ENCODE peak calls at places on chromosomes 6 and 20, in eight cellular contexts. P is DND-41, M is bronchial epithelial cell, B is uterus, K is cardiac muscle cell, S is sigmoid colon, L is heart left ventricle, F is brain microvascular endothelial cell. T is an unnamed sample.

GRCh38 chr6:157675859-157676640 is 147.0 kb upstream of the SNX9 start:
- DNase-seq in S (peak; percentile 51), M (no peak), F (no peak), B (no peak), K (no peak), L (no peak), P (no peak), T (no peak)

GRCh38 chr6:24809728-24810127 is 11.0 kb upstream of the ARMH2 start:
- DNase-seq in P (no peak), K (no peak), B (no peak), L (no peak), S (no peak), M (no peak), F (no peak), T (no peak)

GRCh38 chr20:8335059-8335458 is 203.0 kb downstream of the PLCB1 start:
- DNase-seq in S (no peak), B (no peak), P (no peak), L (no peak), M (no peak), K (no peak), F (no peak), T (no peak)

GRCh38 chr6:120872262-120872578 is 462.1 kb downstream of the TBC1D32 start:
- DNase-seq in F (no peak), P (no peak), L (no peak), K (no peak), M (no peak), B (no peak), S (no peak), T (no peak)

GRCh38 chr6:74932214-74932923 is 273.5 kb downstream of the COL12A1 start:
- DNase-seq in K (peak; percentile 18), F (no peak), P (no peak), S (no peak), M (no peak), L (no peak), B (no peak), T (no peak)

GRCh38 chr20:32918296-32918695 is 59.6 kb downstream of the EFCAB8 start:
- DNase-seq in M (no peak), B (no peak), K (no peak), L (no peak), S (no peak), F (no peak), P (no peak), T (no peak)

GRCh38 chr20:33460711-33461110 is 17.1 kb upstream of the SNTA1 start:
- DNase-seq in M (peak; percentile 38), S (no peak), F (no peak), L (no peak), P (no peak), B (no peak), K (no peak), T (no peak)

GRCh38 chr6:161168281-161168891 is 105.5 kb downstream of the AGPAT4 start:
- DNase-seq in S (no peak), L (no peak), F (peak; percentile 100), K (peak; percentile 83), P (no peak), B (peak; percentile 43), M (peak; percentile 98), T (peak; percentile 91)

GRCh38 chr6:37578104-37578503 is 78.4 kb upstream of the CCDC167 start:
- DNase-seq in B (no peak), M (no peak), S (no peak), K (no peak), F (no peak), L (no peak), P (no peak), T (no peak)

GRCh38 chr6:39430968-39431523 is 108.5 kb upstream of the KCNK16 start:
- DNase-seq in S (peak; percentile 72), B (no peak), M (peak; percentile 13), L (peak; percentile 78), P (peak; percentile 64), F (no peak), K (peak; percentile 20), T (no peak)

GRCh38 chr20:49283703-49284625 is 6.1 kb upstream of the ZNFX1 start:
- DNase-seq in B (no peak), M (no peak), S (no peak), K (no peak), F (no peak), P (no peak), L (no peak), T (no peak)

GRCh38 chr6:42378536-42378935 is 73.2 kb downstream of the TRERF1 start:
- DNase-seq in M (no peak), B (no peak), P (no peak), L (no peak), K (no peak), S (no peak), F (no peak), T (no peak)

GRCh38 chr6:129243377-129243776 is 360.4 kb downstream of the LAMA2 start:
- DNase-seq in F (peak; percentile 29), S (no peak), P (no peak), K (no peak), B (no peak), L (no peak), M (no peak), T (no peak)

GRCh38 chr6:166624275-166624674 is 2.8 kb downstream of the RPS6KA2 start:
- DNase-seq in M (peak; percentile 55), B (peak; percentile 35), S (peak; percentile 79), P (no peak), L (no peak), F (no peak), K (peak; percentile 96), T (no peak)

GRCh38 chr20:528923-529594 is 14.5 kb downstream of the CSNK2A1 start:
- DNase-seq in K (peak; percentile 73), B (no peak), M (peak; percentile 96), S (no peak), F (peak; percentile 75), P (no peak), L (no peak), T (peak; percentile 91)

GRCh38 chr6:63804381-63804956 is 168.9 kb downstream of the PHF3 start:
- DNase-seq in B (no peak), L (no peak), P (no peak), S (no peak), K (peak; percentile 85), F (peak; percentile 90), M (peak; percentile 98), T (peak; percentile 54)

GRCh38 chr20:21832442-21833152 is 127.1 kb downstream of the PAX1 start:
- DNase-seq in K (no peak), F (no peak), M (no peak), L (no peak), B (peak; percentile 31), S (no peak), P (no peak), T (no peak)

GRCh38 chr6:101113468-101114260 is 232.5 kb upstream of the ASCC3 start:
- DNase-seq in M (peak; percentile 17), S (no peak), P (no peak), L (no peak), K (no peak), B (no peak), F (no peak), T (no peak)

GRCh38 chr6:137656735-137657134 is 162.5 kb upstream of the OLIG3 start:
- DNase-seq in S (no peak), P (peak; percentile 72), K (no peak), M (no peak), B (no peak), F (no peak), L (no peak), T (no peak)

GRCh38 chr6:137657351-137657911 is 163.2 kb upstream of the OLIG3 start:
- DNase-seq in B (no peak), K (no peak), S (no peak), F (no peak), L (no peak), P (peak; percentile 86), M (peak; percentile 86), T (no peak)

GRCh38 chr6:137654365-137654981 is 160.3 kb upstream of the OLIG3 start:
- DNase-seq in L (no peak), P (no peak), M (no peak), F (no peak), K (no peak), B (no peak), S (no peak), T (no peak)

GRCh38 chr6:137653698-137654059 is 159.5 kb upstream of the OLIG3 start:
- DNase-seq in S (no peak), P (no peak), L (no peak), B (no peak), K (no peak), M (no peak), F (no peak), T (no peak)

GRCh38 chr6:137655291-137655690 is 161.1 kb upstream of the OLIG3 start:
- DNase-seq in F (no peak), L (no peak), M (no peak), K (no peak), S (no peak), P (no peak), B (no peak), T (no peak)
- H3K4me3 ChIP-seq in F (no peak overlapping the region), L (no peak overlapping the region), M (no peak overlapping the region), K (no peak overlapping the region), S (no peak overlapping the region), P (no peak overlapping the region), B (no peak overlapping the region), T (no peak overlapping the region)

GRCh38 chr6:122372647-122373046 is 26.8 kb upstream of the HSF2 start:
- DNase-seq in F (no peak), S (no peak), M (no peak), L (no peak), B (no peak), K (peak; percentile 7), P (no peak), T (no peak)
- TF ChIP-seq CTCF in F (peak; percentile 19), S (no peak), M (no peak), L (peak; percentile 17), B (no peak), K (no peak), P (peak; percentile 37), T (no peak)

GRCh38 chr20:63427206-63427605 is 45.2 kb downstream of the KCNQ2 start:
- DNase-seq in B (no peak), S (no peak), F (no peak), L (no peak), K (no peak), P (no peak), M (no peak), T (no peak)
- H3K27me3 ChIP-seq in B (no peaks in the 10 kb centered on the region), S (peaks cover 12% of the 10 kb centered on the region), F (no peaks in the 10 kb centered on the region), L (no peaks in the 10 kb centered on the region), K (no peaks in the 10 kb centered on the region), P (no peaks in the 10 kb centered on the region), M (no peaks in the 10 kb centered on the region), T (peaks cover 5% of the 10 kb centered on the region)

GRCh38 chr6:85864453-85865401 is 222.0 kb upstream of the SYNCRIP start:
- DNase-seq in P (no peak), K (peak; percentile 47), F (no peak), M (peak; percentile 69), L (no peak), S (no peak), B (no peak), T (no peak)
- H3K4me3 ChIP-seq in P (no peak overlapping the region), K (no peak overlapping the region), F (no peak overlapping the region), M (no peak overlapping the region), L (no peak overlapping the region), S (peak overlapping the region; percentile 52), B (no peak overlapping the region), T (no peak overlapping the region)